ENCODE peak calls at places on chromosome 11, in six cellular contexts. R is astrocyte, Y is mammary epithelial cell, D is GM06990, C is cardiac muscle cell, X is left ventricle myocardium inferior. O is an unnamed sample. For H3K36me3 and H3K27me3, the result is how much of the 10 kb centered on the place peaks cover.

GRCh38 chr11:69943066-69943465 is 123.8 kb upstream of the FGF3 start:
- DNase-seq in D (no peak), Y (peak), R (no peak), X (no peak), C (no peak), O (no peak)

GRCh38 chr11:112410325-112410724 is 149.7 kb upstream of the PLET1 start:
- DNase-seq in X (no peak), D (no peak), C (no peak), Y (no peak), R (no peak), O (no peak)

GRCh38 chr11:117950320-117950719 is 21.1 kb upstream of the TMPRSS13 start:
- DNase-seq in C (peak), D (no peak), Y (no peak), X (no peak), R (no peak), O (no peak)

GRCh38 chr11:26229270-26229669 is 102.7 kb upstream of the ANO3 start:
- DNase-seq in R (peak), D (no peak), Y (peak), X (no peak), C (no peak), O (peak)

GRCh38 chr11:13287026-13287425 is 9.4 kb downstream of the BMAL1 start:
- DNase-seq in C (no peak), X (no peak), R (no peak), D (no peak), Y (no peak), O (no peak)

GRCh38 chr11:106717222-106717621 is 301.1 kb downstream of the GUCY1A2 start:
- DNase-seq in D (no peak), C (no peak), X (no peak), R (no peak), Y (no peak), O (no peak)

GRCh38 chr11:87036756-87037449 is 831 bp upstream of the TMEM135 start:
- DNase-seq in Y (no peak), C (no peak), X (no peak), D (no peak), R (no peak), O (no peak)

GRCh38 chr11:29328961-29329441 is 687.8 kb downstream of the KCNA4 start:
- DNase-seq in R (peak), X (no peak), D (no peak), Y (peak), C (peak), O (peak)

GRCh38 chr11:7518811-7519562 is 5.2 kb downstream of the PPFIBP2 start:
- DNase-seq in X (no peak), D (no peak), Y (no peak), R (no peak), C (no peak), O (no peak)

GRCh38 chr11:62150887-62151736 is 27.3 kb downstream of the INCENP start:
- DNase-seq in C (no peak), D (no peak), R (no peak), X (no peak), Y (no peak), O (no peak)

GRCh38 chr11:67002921-67003411 is 20.0 kb upstream of the SYT12 start:
- DNase-seq in C (no peak), Y (no peak), D (no peak), R (no peak), X (no peak), O (no peak)

GRCh38 chr11:133548641-133549040 is 16.3 kb upstream of the OPCML start:
- DNase-seq in Y (no peak), R (no peak), C (no peak), D (no peak), X (no peak), O (no peak)

GRCh38 chr11:133549796-133550195 is 17.5 kb upstream of the OPCML start:
- DNase-seq in C (no peak), X (no peak), R (no peak), D (no peak), Y (no peak), O (no peak)

GRCh38 chr11:133545199-133545709 is 13.0 kb upstream of the OPCML start:
- DNase-seq in R (no peak), D (peak), Y (no peak), C (no peak), X (no peak), O (no peak)

GRCh38 chr11:133552938-133553337 is 20.6 kb upstream of the OPCML start:
- DNase-seq in C (no peak), Y (no peak), D (no peak), X (no peak), R (no peak), O (no peak)

GRCh38 chr11:133547808-133548494 is 15.7 kb upstream of the OPCML start:
- DNase-seq in C (no peak), D (no peak), R (no peak), Y (no peak), X (no peak), O (no peak)
- H3K36me3 ChIP-seq in C (under half), D (under half), R (under half), Y (under half), X (under half), O (under half)

GRCh38 chr11:59380263-59381059 is 21.8 kb downstream of the OR5AN1 start:
- DNase-seq in R (no peak), C (no peak), Y (no peak), X (no peak), D (peak), O (no peak)
- H3K4me3 ChIP-seq in R (no peak), C (no peak), Y (no peak), X (no peak), D (peak), O (no peak)

GRCh38 chr11:116640641-116641402 is 132.0 kb downstream of the BUD13 start:
- DNase-seq in Y (no peak), C (no peak), X (no peak), D (no peak), R (no peak), O (no peak)
- H3K27me3 ChIP-seq in Y (under half), C (under half), X (half or more), D (under half), R (under half), O (under half)

GRCh38 chr11:9494316-9494715 is 33.5 kb downstream of the ZNF143 start:
- DNase-seq in D (no peak), C (no peak), X (no peak), Y (no peak), R (no peak), O (no peak)

GRCh38 chr11:9493492-9493891 is 32.7 kb downstream of the ZNF143 start:
- DNase-seq in X (no peak), Y (no peak), D (no peak), R (no peak), C (no peak), O (no peak)

GRCh38 chr11:9489366-9489765 is 28.6 kb downstream of the ZNF143 start:
- DNase-seq in Y (peak), C (no peak), X (no peak), R (peak), D (no peak), O (peak)

GRCh38 chr11:9495780-9496514 is 35.1 kb downstream of the ZNF143 start:
- DNase-seq in R (no peak), Y (no peak), X (no peak), D (no peak), C (no peak), O (no peak)

GRCh38 chr11:9490376-9490775 is 29.6 kb downstream of the ZNF143 start:
- DNase-seq in D (no peak), X (no peak), R (no peak), C (no peak), Y (no peak), O (no peak)
- H3K36me3 ChIP-seq in D (under half), X (half or more), R (under half), C (under half), Y (under half), O (under half)

DNA sequence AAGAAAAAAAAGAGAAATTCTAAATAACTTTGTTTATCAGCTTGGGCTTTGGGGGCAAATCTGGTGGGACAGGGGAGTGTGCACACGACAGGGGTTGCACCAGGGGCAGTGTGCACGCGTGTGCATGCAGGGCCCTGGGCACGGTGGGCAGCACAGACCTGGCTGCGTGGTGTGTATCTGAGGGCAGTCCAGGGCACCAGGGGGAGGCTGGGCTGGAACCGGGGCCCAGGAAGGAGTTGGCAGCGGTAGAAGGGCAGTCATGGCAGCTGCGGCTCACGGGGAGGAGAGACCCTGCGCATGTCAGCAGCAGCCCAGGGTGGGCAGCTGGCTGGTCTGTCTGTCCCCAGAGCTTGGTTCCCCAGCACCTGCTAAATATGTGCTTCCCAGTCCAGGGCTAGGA is 4.3 kb downstream of the KRTAP5-5 start:
- DNase-seq in D (no peak), Y (no peak), X (no peak), R (no peak), C (no peak), O (no peak)
- H3K4me3 ChIP-seq in D (no peak), Y (no peak), X (no peak), R (no peak), C (no peak), O (no peak)

DNA sequence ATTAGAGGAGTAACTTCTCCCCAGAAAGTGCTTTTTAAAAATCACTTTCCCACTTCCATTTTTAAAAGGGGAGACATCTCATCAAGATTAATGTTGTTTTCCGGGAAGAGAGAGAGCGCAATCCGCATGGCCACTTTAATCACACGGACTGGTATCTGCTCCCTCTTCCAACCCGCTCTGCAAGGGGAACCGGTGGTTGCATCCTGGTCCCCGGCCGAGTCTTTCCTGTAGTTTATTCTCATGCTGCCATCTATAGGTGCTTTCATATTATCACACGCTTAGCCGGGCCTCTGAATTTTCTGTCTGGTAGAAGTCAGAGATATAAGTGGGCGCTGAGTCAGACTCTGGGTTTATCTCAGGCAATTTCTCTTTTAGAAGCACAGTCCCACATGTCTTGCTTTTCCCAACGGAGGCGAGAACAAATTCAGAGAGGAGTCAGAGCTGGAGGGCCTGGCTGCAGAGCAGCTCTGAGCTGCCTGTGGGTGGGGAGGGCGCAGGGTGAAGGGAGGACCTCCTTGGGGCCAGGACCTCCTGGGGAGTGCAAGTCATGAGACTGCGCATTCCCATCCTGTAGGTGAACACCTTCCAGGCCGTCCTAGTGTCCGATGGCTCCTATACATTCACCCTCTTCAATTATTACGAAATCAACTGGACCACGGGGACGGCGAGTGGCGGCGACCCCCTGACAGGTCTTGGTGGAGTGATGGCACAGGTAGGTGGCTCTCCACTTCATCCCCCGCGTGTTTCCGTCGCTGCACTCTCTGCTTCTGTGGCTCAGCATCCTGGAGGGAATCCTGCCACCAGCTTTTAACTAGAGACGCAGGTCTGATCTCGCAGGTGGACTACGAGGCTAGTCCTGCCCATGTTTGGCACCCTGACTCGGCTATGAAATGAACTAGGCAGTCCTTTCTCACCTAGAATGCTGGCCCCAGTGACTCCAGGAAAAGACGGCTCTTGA is 11.7 kb downstream of the TECTA start:
- DNase-seq in R (peak), D (peak), X (peak), Y (peak), C (peak), O (peak)
- H3K27me3 ChIP-seq in R (under half), D (under half), X (under half), Y (under half), C (under half), O (under half)

GRCh38 chr11:94722735-94723134 is 45.4 kb upstream of the AMOTL1 start:
- DNase-seq in R (no peak), D (no peak), C (no peak), Y (peak), X (no peak), O (no peak)
- H3K36me3 ChIP-seq in R (under half), D (under half), C (under half), Y (under half), X (under half), O (under half)

DNA sequence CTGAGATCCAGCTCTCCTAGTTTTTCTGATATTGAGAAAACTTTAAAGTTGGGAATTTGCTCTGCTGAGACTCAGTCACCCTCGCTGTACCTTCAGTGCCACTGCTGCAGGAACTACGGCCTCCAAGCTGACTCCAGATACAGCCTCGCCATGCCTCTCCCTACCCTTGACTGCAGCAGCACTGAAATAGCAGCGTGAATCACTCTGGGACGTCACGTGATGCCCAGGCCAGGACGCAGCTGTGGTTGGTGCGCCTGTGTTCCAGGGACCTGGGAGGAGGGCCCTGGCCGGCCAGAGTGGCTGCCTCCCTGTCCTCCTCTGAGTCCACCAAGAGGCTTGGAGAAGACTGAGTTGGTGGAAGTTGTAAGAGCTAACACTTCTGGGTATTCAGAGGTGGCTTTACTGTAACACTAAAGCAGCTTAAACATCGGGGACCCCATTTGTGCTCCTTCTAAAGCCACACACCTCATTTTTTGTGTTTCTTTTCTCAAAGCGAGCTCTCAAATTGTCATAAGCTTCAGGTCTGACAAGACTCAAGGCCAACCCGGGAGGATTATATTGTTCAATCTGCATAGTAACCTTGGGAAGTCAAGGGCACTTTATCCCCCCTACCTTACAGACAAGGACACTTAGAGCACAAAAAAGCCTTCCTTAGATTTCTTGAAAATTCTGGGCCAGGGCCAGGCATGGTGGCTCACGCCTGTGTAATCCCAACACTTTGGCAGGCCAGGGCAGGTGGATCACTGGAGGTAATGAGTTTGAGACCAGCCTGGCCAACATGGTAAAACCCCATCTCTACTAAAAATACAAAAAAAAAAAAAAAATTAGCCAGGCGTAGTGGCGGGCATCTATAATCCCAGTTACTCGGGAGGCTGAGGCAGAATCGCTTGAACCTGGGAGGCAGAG is 4.2 kb upstream of the STIP1 start:
- DNase-seq in C (peak), X (peak), D (peak), Y (peak), R (peak), O (peak)
- H3K4me3 ChIP-seq in C (no peak), X (peak), D (no peak), Y (no peak), R (peak), O (peak)

O was measured in brain microvascular endothelial cell.